ENCODE peak calls at places on chromosomes 11 and 22, in eight cellular contexts. I, X, N, Y, K, C, Q and H are unnamed samples.

GRCh38 chr22:36986242-36986821 is 32.9 kb downstream of the TST start:
- DNase-seq in Q (peak), K (no peak), I (no peak), X (peak), Y (no peak), C (peak), N (no peak), H (no peak)

GRCh38 chr11:125300791-125301218 is 136.3 kb downstream of the PKNOX2 start:
- DNase-seq in Y (peak), Q (no peak), X (no peak), N (peak), C (peak), K (peak), I (no peak), H (peak)

GRCh38 chr22:39091136-39092081 is 5.6 kb upstream of the APOBEC3H start:
- DNase-seq in N (no peak), X (no peak), C (no peak), Q (no peak), Y (no peak), K (peak), I (no peak), H (no peak)

GRCh38 chr11:67630230-67630942 is 649 bp upstream of the NUDT8 start:
- DNase-seq in Q (peak), I (no peak), X (peak), Y (peak), C (peak), N (peak), K (peak), H (peak)

GRCh38 chr11:118527109-118527508 is at the start of gene TTC36:
- DNase-seq in C (no peak), X (no peak), K (peak), N (no peak), Y (no peak), Q (no peak), I (no peak), H (peak)

GRCh38 chr11:114031599-114032320 is 27.8 kb upstream of the ZBTB16 start:
- DNase-seq in Y (no peak), K (no peak), Q (no peak), N (no peak), I (no peak), C (peak), X (no peak), H (no peak)

GRCh38 chr11:102614485-102614884 is 10.6 kb downstream of the MMP20 start:
- DNase-seq in X (no peak), C (peak), N (no peak), Q (no peak), K (peak), Y (no peak), I (no peak), H (no peak)

GRCh38 chr22:29003975-29004646 is 57.5 kb downstream of the C22orf31 start:
- DNase-seq in C (peak), Y (no peak), I (no peak), X (no peak), N (no peak), K (no peak), Q (peak), H (no peak)

GRCh38 chr11:36012410-36012809 is 68.5 kb downstream of the LDLRAD3 start:
- DNase-seq in Q (no peak), Y (no peak), C (peak), I (no peak), K (no peak), N (peak), X (no peak), H (peak)

GRCh38 chr11:74171630-74172465 is 759 bp downstream of the PPME1 start:
- DNase-seq in Q (no peak), N (peak), Y (no peak), K (peak), C (peak), I (no peak), X (no peak), H (no peak)

GRCh38 chr22:24099661-24100060 is 81.6 kb upstream of the SUSD2 start:
- DNase-seq in K (no peak), I (no peak), N (no peak), Q (peak), C (no peak), X (no peak), Y (no peak), H (no peak)

GRCh38 chr11:33899383-33900037 is 7.6 kb upstream of the LMO2 start:
- DNase-seq in X (peak), C (peak), I (no peak), Q (peak), N (peak), Y (peak), K (peak), H (peak)

GRCh38 chr11:111459506-111460270 is 52.5 kb downstream of the BTG4 start:
- DNase-seq in N (no peak), I (peak), X (no peak), Q (no peak), C (no peak), K (peak), Y (no peak), H (no peak)
- TF ChIP-seq CTCF in N (no peak), I (no peak), X (no peak), Q (no peak), C (peak), K (peak), Y (peak), H (no peak)

GRCh38 chr11:115990004-115990447 is 485.8 kb upstream of the CADM1 start:
- DNase-seq in I (no peak), N (no peak), C (no peak), X (peak), Y (no peak), Q (no peak), K (no peak), H (no peak)
- H3K4me3 ChIP-seq in I (no peak), N (no peak), C (no peak), X (no peak), Y (peak), Q (no peak), K (no peak), H (no peak)

DNA sequence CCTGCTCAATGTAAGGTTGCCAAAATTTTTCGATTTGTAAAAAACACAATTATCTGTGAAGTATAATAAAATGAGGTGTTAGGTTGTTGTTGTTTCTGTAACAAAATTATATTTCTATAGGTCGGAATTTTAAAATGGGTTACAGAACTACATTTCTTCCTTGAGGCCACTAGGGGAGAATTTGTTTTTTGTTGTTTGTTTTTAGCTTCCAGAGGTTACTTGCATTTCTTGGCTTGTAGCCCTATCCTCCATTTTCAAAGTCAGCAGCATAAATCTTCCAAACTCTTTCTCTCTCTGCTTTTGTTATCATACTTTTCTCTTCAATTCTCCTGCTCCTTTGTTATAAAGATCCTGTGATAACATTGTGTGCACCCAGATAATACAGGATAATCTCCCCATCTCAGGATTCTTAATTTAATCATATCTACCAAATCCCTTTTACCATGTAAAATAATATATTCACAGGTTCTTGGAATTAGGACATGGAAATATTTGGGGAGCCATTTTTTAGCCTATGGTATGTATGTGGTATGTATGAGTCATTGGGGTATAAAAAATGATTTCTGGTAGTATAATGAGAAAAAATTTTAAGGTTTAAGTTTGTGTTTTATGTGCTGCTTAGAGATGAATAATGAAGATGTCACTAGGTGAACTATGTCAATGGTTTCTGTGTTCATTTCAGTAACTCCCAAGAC is 9.4 kb upstream of the PATL1 start:
- DNase-seq in Y (no peak), K (no peak), I (no peak), N (no peak), Q (no peak), C (no peak), X (no peak), H (peak)
- TF ChIP-seq CTCF in Y (no peak), K (no peak), I (no peak), N (no peak), Q (no peak), C (peak), X (peak), H (peak)

GRCh38 chr22:30204015-30204741 is 42.4 kb downstream of the LIF start:
- DNase-seq in X (no peak), K (no peak), C (no peak), I (no peak), Q (peak), Y (no peak), N (no peak), H (no peak)

GRCh38 chr22:30202531-30203006 is 44.0 kb downstream of the LIF start:
- DNase-seq in X (peak), Y (no peak), I (no peak), Q (peak), C (peak), N (peak), K (no peak), H (peak)

GRCh38 chr22:30206964-30207363 is 39.6 kb downstream of the LIF start:
- DNase-seq in K (peak), C (peak), I (no peak), N (peak), Q (peak), X (no peak), Y (peak), H (peak)

GRCh38 chr22:30205281-30206115 is 41.1 kb downstream of the LIF start:
- DNase-seq in C (peak), N (peak), Q (peak), X (no peak), I (no peak), K (peak), Y (peak), H (peak)

DNA sequence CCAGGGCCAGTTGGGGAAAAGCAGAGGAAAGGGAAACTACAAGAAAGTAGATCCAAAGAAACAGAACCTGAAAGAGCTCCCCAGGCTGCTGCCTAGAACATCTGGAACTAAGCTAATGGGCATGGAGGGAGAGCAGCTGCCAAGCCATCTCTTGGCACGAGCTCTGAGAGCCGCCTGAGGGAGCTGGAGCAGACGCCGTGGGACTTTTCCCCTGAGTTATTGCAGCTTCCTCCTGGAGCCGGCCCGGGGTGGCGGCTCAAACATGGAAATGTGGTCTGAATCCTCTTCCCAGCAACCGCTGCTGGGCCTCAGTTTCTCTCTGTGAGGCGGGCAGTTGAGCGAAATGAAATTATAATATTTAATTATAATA is 41.8 kb downstream of the LIF start:
- DNase-seq in N (peak), Y (peak), K (no peak), C (no peak), X (peak), I (no peak), Q (peak), H (peak)
- H3K4me3 ChIP-seq in N (no peak), Y (no peak), K (no peak), C (no peak), X (no peak), I (no peak), Q (no peak), H (no peak)

DNA sequence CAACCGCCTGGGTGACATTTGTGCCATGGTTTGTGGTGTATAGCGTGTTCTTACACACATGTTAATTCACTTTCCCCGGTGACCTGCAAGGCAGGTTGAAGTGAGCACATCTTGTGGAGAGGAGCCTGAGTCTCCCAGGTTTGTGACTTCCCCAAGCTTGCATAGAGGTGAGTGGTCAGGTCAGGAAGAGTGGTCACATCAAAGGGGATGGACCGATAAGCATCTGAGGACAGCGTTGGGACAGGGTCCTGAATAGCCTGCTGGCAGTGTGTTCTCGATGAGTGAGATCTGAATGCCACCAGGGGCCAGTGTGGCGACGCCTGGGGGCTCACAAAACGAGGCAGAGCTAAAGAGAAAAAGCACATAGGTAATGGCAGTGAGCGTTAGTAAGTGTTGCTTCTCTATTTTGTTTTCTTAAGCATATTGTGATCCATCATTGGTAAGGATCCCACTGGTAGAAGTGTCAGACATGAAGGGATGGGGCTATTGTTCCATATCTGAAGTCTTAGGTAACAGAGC is 154.6 kb downstream of the GRIK4 start:
- DNase-seq in K (peak), N (no peak), Q (no peak), C (no peak), I (no peak), X (no peak), Y (no peak), H (no peak)
- TF ChIP-seq CTCF in K (no peak), N (no peak), Q (no peak), C (no peak), I (no peak), X (no peak), Y (no peak), H (no peak)

DNA sequence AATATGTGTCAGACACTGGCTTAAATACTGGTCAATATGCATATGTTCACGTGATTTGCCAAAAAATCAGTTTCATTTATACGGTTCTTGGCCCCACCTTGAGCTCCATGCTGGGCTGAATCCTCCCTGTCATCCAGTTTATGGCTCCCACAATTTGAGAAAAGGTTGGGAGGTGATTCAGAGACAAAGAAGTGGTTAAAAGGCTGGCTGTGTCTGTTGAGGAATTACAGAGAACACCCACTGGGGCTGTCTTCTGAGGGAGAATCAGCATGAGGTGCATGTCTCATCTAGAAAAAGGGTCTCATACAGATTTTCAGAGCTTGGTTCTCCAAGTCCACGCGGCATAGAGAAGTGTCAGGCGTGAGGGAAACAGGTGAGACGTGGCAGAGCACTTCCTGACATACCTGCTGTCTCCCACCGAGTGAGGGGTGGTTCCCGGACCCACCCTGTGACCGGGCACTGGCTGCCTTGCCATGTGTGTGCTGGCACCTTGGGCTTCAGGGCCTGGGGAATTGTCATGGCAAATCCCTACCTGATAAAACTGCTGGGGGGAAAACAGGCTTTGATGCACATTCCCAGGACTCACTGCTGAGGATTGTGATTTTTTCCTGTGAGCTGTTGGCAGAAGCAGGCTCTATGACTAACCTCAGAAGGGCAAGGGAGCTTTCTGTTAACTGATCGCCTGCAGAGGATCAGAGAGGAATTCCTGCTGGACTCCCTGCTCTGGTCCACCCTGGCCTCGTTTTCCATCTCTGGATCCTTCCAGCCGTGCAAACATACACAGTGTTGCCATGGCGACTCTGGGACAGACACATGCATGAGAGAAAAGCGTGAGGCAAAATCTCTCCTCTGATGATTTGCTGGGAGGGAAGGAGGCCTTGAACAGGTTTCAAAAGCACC is 223.6 kb downstream of the ADAMTS15 start:
- DNase-seq in Q (peak), I (no peak), N (peak), X (peak), C (peak), K (peak), Y (peak), H (peak)
- H3K4me3 ChIP-seq in Q (no peak), I (no peak), N (no peak), X (no peak), C (no peak), K (no peak), Y (no peak), H (no peak)

GRCh38 chr11:61553373-61554171 is 27.3 kb downstream of the SYT7 start:
- DNase-seq in C (no peak), Q (no peak), K (peak), Y (no peak), I (no peak), X (no peak), N (no peak), H (no peak)

GRCh38 chr11:61554172-61554988 is 26.5 kb downstream of the SYT7 start:
- DNase-seq in X (no peak), N (no peak), Y (no peak), Q (no peak), I (no peak), C (no peak), K (peak), H (no peak)

GRCh38 chr11:61555978-61556377 is 24.9 kb downstream of the SYT7 start:
- DNase-seq in Y (no peak), K (no peak), Q (no peak), C (no peak), I (no peak), X (no peak), N (no peak), H (no peak)

GRCh38 chr11:61556621-61557020 is 24.3 kb downstream of the SYT7 start:
- DNase-seq in Y (no peak), K (no peak), C (no peak), Q (no peak), I (no peak), N (no peak), X (no peak), H (no peak)

DNA sequence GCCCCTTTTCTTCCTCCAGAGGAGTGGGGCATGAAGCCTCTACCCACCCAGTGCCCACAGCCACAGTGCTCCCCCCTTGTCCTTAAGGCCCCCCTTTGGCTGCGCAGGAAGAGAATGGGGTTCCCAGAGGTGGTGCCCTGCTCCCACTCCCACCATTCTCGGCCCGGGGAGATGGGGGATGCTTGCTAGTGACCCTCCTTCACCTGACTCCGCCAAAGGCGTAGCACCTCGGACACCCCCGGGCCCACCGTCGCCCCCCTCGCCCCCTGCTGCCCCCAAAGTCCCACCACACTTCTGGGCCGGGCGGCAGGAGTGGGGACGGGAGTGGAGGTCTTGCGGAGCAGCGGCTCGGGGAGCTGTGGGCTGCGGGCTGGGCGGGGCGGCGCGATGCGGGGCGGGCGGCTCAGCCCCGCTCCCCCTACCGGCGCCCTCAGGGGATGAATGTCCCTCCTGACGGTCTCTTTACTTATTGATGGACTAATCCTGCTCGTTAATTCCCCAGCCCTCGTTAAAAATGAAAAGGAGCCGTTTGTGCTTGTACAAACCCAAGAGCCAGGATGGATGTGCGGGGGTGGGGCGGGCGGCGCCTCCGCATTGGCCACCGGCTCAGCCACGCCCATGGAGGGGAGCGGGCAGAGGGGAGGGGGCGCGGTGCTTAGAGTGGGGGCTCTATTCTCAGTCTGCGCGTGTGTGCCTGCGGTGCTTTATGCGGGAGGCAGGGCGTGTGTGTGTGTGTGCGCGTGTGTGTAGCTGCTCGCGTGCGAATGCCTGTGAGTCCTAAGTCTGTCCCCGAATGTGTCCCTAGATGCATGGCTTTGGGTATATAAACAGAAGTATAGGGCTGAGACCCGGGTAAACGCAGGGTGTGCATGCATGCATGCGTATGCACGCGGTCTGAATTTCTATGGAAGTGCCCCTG is 25.6 kb downstream of the SYT7 start:
- DNase-seq in I (no peak), X (no peak), N (no peak), Q (no peak), C (peak), Y (no peak), K (no peak), H (no peak)
- TF ChIP-seq CTCF in I (no peak), X (no peak), N (no peak), Q (no peak), C (peak), Y (no peak), K (no peak), H (peak)

DNA sequence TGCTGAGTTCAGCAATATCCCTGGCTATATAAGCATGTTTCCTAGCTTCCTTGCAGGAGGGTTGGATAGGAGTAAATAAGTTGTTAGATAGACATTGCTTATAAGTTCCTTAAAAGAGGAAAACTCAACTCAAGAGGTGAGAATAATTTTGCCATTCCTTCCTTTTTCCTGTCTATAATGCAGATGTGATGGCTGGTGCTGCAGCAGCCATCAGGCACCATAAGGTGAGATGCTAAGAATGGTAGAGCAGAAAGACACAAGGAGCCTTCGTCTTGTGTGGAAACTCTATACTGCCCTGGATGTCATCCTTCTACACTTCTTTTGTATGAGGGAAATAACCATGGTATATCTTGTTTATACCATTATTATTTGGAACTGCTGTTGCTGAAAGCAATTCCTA is 74.5 kb upstream of the GRK3 start:
- DNase-seq in C (no peak), I (no peak), Y (no peak), N (no peak), K (no peak), Q (no peak), X (no peak), H (no peak)
- H3K4me3 ChIP-seq in C (no peak), I (no peak), Y (no peak), N (no peak), K (no peak), Q (no peak), X (no peak), H (no peak)

GRCh38 chr11:1390603-1391164 is 950 bp downstream of the BRSK2 start:
- DNase-seq in Y (no peak), X (no peak), C (no peak), I (no peak), K (peak), Q (no peak), N (no peak), H (peak)
- TF ChIP-seq CTCF in Y (no peak), X (no peak), C (no peak), I (no peak), K (no peak), Q (no peak), N (no peak), H (no peak)

GRCh38 chr11:69637601-69637955 is 3.4 kb upstream of the CCND1 start:
- DNase-seq in C (no peak), Q (no peak), Y (no peak), K (peak), X (no peak), I (no peak), N (no peak), H (no peak)
- H3K4me3 ChIP-seq in C (peak), Q (peak), Y (no peak), K (peak), X (peak), I (peak), N (peak), H (peak)